ENCODE peak calls at places on chromosomes 12 and 14, in four cellular contexts. J is GM23248, F is pancreas, E is PC-9. Q is an unnamed sample.

GRCh38 chr12:14239935-14240872 is 125.3 kb upstream of the ATF7IP start:
- DNase-seq in F (no peak), E (peak; percentile 94), J (no peak), Q (no peak)

GRCh38 chr12:12803186-12803585 is 10.0 kb upstream of the DDX47 start:
- DNase-seq in J (peak; percentile 95), F (no peak), E (peak; percentile 97), Q (peak; percentile 52)

GRCh38 chr14:22012452-22012851 is 338.8 kb upstream of the OR4E1 start:
- DNase-seq in J (no peak), F (peak; percentile 21), E (no peak), Q (no peak)

GRCh38 chr12:118103231-118103600 is 595 bp downstream of the VSIG10 start:
- DNase-seq in J (peak; percentile 49), F (no peak), E (no peak), Q (no peak)

GRCh38 chr14:32657081-32657480 is 281.6 kb upstream of the NPAS3 start:
- DNase-seq in F (no peak), J (peak; percentile 37), E (no peak), Q (no peak)

GRCh38 chr14:99562848-99563748 is 40.9 kb downstream of the CCDC85C start:
- DNase-seq in J (peak; percentile 53), F (peak; percentile 98), E (peak; percentile 78), Q (no peak)

GRCh38 chr12:111748195-111748803 is 18.4 kb upstream of the ALDH2 start:
- DNase-seq in J (no peak), E (no peak), F (no peak), Q (no peak)

GRCh38 chr12:53500119-53500775 is 836 bp upstream of the TARBP2 start:
- DNase-seq in F (no peak), E (no peak), J (peak; percentile 86), Q (no peak)

GRCh38 chr12:85367886-85368385 is 87.9 kb downstream of the ALX1 start:
- DNase-seq in F (no peak), J (no peak), E (no peak), Q (no peak)

GRCh38 chr12:76152161-76152807 is 67.8 kb upstream of the NAP1L1 start:
- DNase-seq in J (no peak), F (no peak), E (no peak), Q (no peak)

GRCh38 chr12:112116232-112117060 is 7.9 kb upstream of the NAA25 start:
- DNase-seq in E (peak; percentile 32), F (peak; percentile 78), J (peak; percentile 32), Q (no peak)

GRCh38 chr12:66061557-66062279 is 68.8 kb downstream of the LLPH start:
- DNase-seq in E (no peak), J (no peak), F (no peak), Q (no peak)

GRCh38 chr14:39218171-39218769 is 15.4 kb upstream of the MIA2 start:
- DNase-seq in E (peak; percentile 44), J (peak; percentile 25), F (no peak), Q (no peak)

GRCh38 chr12:108237272-108237671 is 101.8 kb downstream of the CMKLR1 start:
- DNase-seq in E (no peak), F (no peak), J (no peak), Q (no peak)

GRCh38 chr12:102811125-102811737 is 105.8 kb downstream of the PAH start:
- DNase-seq in F (no peak), E (peak; percentile 33), J (peak; percentile 23), Q (no peak)

GRCh38 chr12:107130830-107131760 is 37.7 kb upstream of the CRY1 start:
- DNase-seq in F (no peak), E (no peak), J (no peak), Q (no peak)

GRCh38 chr12:131004166-131004565 is 50.5 kb downstream of the ADGRD1 start:
- DNase-seq in E (no peak), F (no peak), J (no peak), Q (no peak)

GRCh38 chr14:24440606-24441399 is 1.8 kb downstream of the SDR39U1 start:
- DNase-seq in E (no peak), F (no peak), J (no peak), Q (no peak)
- H3K4me3 ChIP-seq in E (peak overlapping the region; percentile 86), F (no peak overlapping the region), J (peak overlapping the region; percentile 84), Q (no peak overlapping the region)

GRCh38 chr12:48017921-48018617 is 13.8 kb upstream of the COL2A1 start:
- DNase-seq in E (no peak), F (no peak), J (no peak), Q (no peak)

GRCh38 chr12:48015954-48016353 is 11.7 kb upstream of the COL2A1 start:
- DNase-seq in F (no peak), E (no peak), J (no peak), Q (no peak)

GRCh38 chr12:48016373-48017020 is 12.2 kb upstream of the COL2A1 start:
- DNase-seq in J (no peak), F (no peak), E (no peak), Q (no peak)

GRCh38 chr12:48018618-48018995 is 14.3 kb upstream of the COL2A1 start:
- DNase-seq in F (no peak), E (no peak), J (no peak), Q (no peak)

DNA sequence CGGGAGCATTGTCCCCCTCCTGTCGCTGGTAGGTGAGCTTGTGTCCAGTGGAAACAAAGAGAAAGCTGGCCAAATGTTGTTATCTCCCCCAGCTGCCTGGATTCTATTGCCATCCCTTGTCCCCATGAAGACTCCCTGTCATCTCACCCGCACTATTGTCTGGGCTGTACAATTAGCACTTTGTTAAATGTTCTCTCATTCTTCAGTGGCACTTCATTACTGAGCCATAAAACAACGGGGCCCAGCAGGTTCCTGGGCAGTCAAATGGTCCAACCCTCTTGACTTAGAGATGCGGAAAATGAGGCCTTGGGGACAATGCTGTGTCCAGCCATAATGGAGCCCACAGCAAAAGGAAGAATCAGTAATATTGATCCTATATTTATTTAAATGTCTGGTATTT is 13.2 kb upstream of the COL2A1 start:
- DNase-seq in J (no peak), E (no peak), F (no peak), Q (no peak)
- H3K27ac ChIP-seq in J (no peak overlapping the region), E (no peak overlapping the region), F (no peak overlapping the region), Q (no peak overlapping the region)

DNA sequence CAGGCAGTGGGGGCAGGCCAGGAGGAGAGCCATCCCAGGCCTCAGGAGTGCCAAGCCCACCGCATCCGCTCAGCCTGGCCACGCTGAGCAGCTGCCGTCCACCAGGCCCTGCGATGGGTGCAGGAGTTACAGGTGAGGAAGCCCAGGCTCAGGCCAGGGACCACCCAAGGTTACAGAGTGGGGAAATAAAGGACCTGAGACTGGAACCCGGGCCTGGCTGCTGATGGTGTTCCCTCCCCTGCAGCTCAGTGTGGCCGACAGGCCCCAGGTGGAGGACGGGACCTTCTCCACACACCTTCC is 48.9 kb upstream of the DIO3 start:
- DNase-seq in E (no peak), F (peak; percentile 56), J (no peak), Q (no peak)
- H3K4me3 ChIP-seq in E (no peak overlapping the region), F (no peak overlapping the region), J (no peak overlapping the region), Q (no peak overlapping the region)

GRCh38 chr14:84254205-84254788 is 1275.6 kb upstream of the FLRT2 start:
- DNase-seq in J (no peak), E (no peak), F (no peak), Q (no peak)
- H3K27ac ChIP-seq in J (no peak overlapping the region), E (no peak overlapping the region), F (no peak overlapping the region), Q (no peak overlapping the region)

DNA sequence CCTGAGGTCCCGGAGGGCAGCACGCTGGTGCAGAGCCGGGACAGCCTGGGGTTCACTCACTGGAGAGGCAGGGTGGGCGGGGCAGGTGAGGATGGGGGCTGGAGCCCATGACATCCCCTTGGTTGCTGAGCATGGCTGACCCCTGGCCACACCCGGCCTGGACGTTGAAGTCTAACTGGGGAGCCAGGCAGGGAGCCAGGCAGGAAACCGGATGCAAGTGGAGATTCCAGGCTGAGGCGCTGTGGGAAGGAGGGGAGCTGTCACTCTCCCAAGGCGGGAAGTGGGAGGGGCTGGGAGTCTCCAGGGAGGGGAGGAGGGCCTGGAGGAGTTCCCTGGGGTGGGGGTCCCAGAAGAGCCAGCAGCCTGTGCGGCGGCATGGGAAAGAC is 7.7 kb upstream of the INF2 start:
- DNase-seq in E (peak; percentile 82), J (peak; percentile 82), F (peak; percentile 87), Q (peak; percentile 35)
- H3K4me3 ChIP-seq in E (peak overlapping the region; percentile 17), J (peak overlapping the region; percentile 63), F (no peak overlapping the region), Q (no peak overlapping the region)

Q was measured in CD8-positive, alpha-beta memory T cell.